ENCODE peak calls at places on chromosomes 16 and 17, in eight cellular contexts. T, E, B, W, F, D, Z and X are unnamed samples.

GRCh38 chr17:12842936-12843335 is 53.6 kb downstream of the ARHGAP44 start:
- DNase-seq in Z (no peak), D (no peak), B (no peak), E (no peak), W (no peak), F (no peak), T (no peak), X (no peak)

GRCh38 chr17:7557147-7557764 is 1.3 kb upstream of the TNFSF13 start:
- DNase-seq in B (no peak), W (no peak), F (no peak), T (no peak), Z (no peak), E (no peak), D (no peak), X (no peak)

GRCh38 chr16:78501744-78502143 is 402.3 kb downstream of the WWOX start:
- DNase-seq in D (no peak), B (no peak), F (no peak), T (no peak), W (no peak), E (no peak), Z (no peak), X (no peak)

GRCh38 chr16:66588981-66589713 is 9.9 kb downstream of the CMTM2 start:
- DNase-seq in D (peak; percentile 39), T (no peak), B (peak; percentile 29), W (no peak), E (peak; percentile 50), Z (peak; percentile 68), F (peak; percentile 65), X (peak; percentile 82)

GRCh38 chr17:74951065-74951464 is 15.4 kb downstream of the OTOP3 start:
- DNase-seq in F (no peak), D (no peak), T (no peak), W (peak; percentile 81), Z (no peak), B (no peak), E (no peak), X (no peak)

GRCh38 chr17:27893834-27894503 is 804 bp upstream of the LYRM9 start:
- DNase-seq in F (no peak), Z (no peak), E (no peak), B (no peak), D (no peak), W (peak; percentile 59), T (no peak), X (no peak)

GRCh38 chr17:67488161-67488560 is 111.1 kb downstream of the PITPNC1 start:
- DNase-seq in Z (no peak), T (no peak), F (no peak), D (no peak), E (no peak), B (no peak), W (peak; percentile 90), X (no peak)

GRCh38 chr17:69462010-69462409 is 47.5 kb downstream of the MAP2K6 start:
- DNase-seq in F (no peak), E (no peak), Z (no peak), B (no peak), D (no peak), T (no peak), W (no peak), X (no peak)

GRCh38 chr16:67407788-67408452 is 8.4 kb downstream of the ZDHHC1 start:
- DNase-seq in Z (no peak), E (no peak), T (no peak), D (no peak), F (no peak), B (no peak), W (no peak), X (no peak)